ENCODE peak calls at places on chromosomes 6 and 20, in seven cellular contexts. V, F, C, L, Y, Q and M are unnamed samples.
A peak's percentile ranks its signal among the peaks of the same experiment; 100 is the strongest.

GRCh38 chr20:15045246-15045645 is 707.8 kb upstream of the FLRT3 start:
- DNase-seq in F (no peak), C (no peak), Y (no peak), V (peak; percentile 1), L (no peak), Q (peak; percentile 22), M (no peak)

GRCh38 chr20:7090753-7091310 is 323.3 kb downstream of the BMP2 start:
- DNase-seq in C (no peak), F (no peak), Y (no peak), V (no peak), Q (no peak), L (no peak), M (no peak)

GRCh38 chr6:15892369-15892768 is 229.5 kb upstream of the DTNBP1 start:
- DNase-seq in Y (no peak), F (no peak), L (no peak), Q (peak; percentile 26), V (no peak), C (no peak), M (no peak)

GRCh38 chr6:153947817-153948447 is 91.1 kb upstream of the OPRM1 start:
- DNase-seq in L (no peak), C (peak; percentile 4), Q (no peak), Y (peak; percentile 8), V (peak; percentile 25), F (peak; percentile 8), M (no peak)

GRCh38 chr6:117072781-117073180 is 192.6 kb upstream of the VGLL2 start:
- DNase-seq in Q (no peak), V (no peak), Y (no peak), L (no peak), C (no peak), F (no peak), M (no peak)

GRCh38 chr6:14316911-14317535 is 199.5 kb downstream of the CD83 start:
- DNase-seq in L (no peak), C (no peak), V (no peak), Q (no peak), Y (peak; percentile 58), F (peak; percentile 58), M (no peak)

GRCh38 chr6:87905101-87905517 is 142.5 kb upstream of the SPACA1 start:
- DNase-seq in Q (no peak), V (no peak), Y (no peak), C (no peak), L (no peak), F (peak; percentile 58), M (no peak)

GRCh38 chr6:68638225-68638900 is 3.3 kb downstream of the ADGRB3 start:
- DNase-seq in L (no peak), C (no peak), V (peak; percentile 77), Y (no peak), F (peak; percentile 30), Q (peak; percentile 26), M (no peak)

GRCh38 chr6:20644667-20645370 is 110.6 kb downstream of the CDKAL1 start:
- DNase-seq in V (peak; percentile 59), F (no peak), C (no peak), Q (no peak), Y (no peak), L (no peak), M (no peak)

GRCh38 chr6:155510879-155511278 is 55.2 kb upstream of the NOX3 start:
- DNase-seq in Y (no peak), Q (no peak), F (peak; percentile 18), L (no peak), C (no peak), V (no peak), M (no peak)

GRCh38 chr6:45801471-45802289 is 214.0 kb downstream of the CLIC5 start:
- DNase-seq in F (peak; percentile 32), V (peak; percentile 1), Y (no peak), L (no peak), C (no peak), Q (no peak), M (no peak)

DNA sequence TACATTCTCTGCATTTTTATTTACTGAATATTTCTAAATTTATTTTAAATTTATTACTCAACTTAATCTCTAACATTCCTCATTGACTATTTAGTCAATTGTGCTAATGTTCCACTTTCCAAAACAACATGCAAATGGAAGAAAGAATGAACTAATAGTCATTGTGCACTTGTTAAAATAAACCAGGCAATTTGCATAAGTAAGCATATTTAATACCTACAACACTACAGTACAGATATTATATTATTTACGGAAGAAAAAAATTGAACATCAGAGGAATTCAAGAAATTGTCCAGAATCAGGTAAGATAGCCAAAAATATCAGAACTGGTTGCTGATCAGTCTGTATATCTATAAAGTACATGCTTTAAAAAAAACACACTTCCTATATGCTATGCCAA is 320.5 kb downstream of the CENPW start:
- DNase-seq in L (no peak), V (no peak), F (no peak), C (no peak), Q (no peak), Y (no peak), M (no peak)
- TF ChIP-seq CTCF in L (no peak), V (no peak), F (no peak), C (no peak), Q (no peak), Y (no peak), M (no peak)

DNA sequence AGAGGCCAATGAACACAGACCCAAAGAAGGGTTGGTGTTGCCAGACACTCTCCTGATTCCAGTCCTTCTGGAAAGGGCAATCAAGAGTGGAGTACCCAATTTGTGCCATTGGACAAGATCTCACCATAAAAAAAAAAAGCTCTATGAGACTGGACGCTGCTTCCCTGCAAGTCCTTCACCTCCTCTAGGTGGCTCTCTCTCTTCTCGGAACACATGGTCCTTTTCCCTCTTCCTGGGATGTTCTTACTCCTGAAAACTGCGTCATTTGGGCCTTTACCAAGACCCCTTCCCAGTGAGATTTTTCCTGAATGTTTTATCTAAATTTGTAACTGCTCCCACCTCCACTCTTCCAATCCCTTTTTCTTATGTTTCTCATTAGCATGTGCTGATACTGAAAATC is 280.8 kb downstream of the FOXA2 start:
- DNase-seq in C (no peak), F (no peak), Q (no peak), V (no peak), Y (no peak), L (no peak), M (no peak)
- TF ChIP-seq CTCF in C (no peak), F (no peak), Q (no peak), V (no peak), Y (peak; percentile 26), L (no peak), M (no peak)

DNA sequence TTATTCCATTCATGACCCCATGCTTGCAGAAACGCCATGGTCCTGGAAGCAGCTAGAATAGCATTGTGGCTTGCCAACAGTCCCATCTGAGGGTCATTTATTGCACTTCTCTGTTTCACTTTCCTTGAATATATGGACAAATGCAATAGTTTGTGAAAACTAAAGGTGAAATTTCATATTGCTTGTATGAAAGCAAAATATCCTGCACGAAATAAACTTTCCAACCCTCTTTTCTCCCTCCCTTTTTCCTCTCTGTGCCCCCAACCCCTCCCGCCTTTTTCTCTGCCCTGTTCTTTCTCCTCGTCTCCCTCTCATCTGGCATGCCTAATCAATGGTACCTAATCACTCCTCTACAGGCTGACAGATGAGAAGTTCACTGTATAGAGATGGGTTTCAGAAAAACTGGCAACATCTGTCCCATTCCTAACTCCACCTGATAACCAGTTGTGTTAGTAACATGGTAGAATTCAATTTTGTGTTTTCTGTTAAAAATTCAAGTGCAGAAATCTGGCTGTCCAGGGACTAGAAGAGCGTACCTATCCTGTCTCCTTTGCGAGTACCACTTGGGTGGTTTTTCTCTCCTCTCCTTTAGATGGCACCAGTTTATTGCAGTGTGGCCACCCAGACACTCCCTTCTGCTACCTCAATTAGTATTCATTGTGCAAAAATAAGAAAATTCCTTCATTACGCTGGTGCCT is 198.6 kb downstream of the FOXA2 start:
- DNase-seq in Y (no peak), Q (no peak), C (peak; percentile 11), L (no peak), V (no peak), F (no peak), M (no peak)
- TF ChIP-seq CTCF in Y (peak; percentile 21), Q (no peak), C (peak; percentile 25), L (no peak), V (peak; percentile 5), F (no peak), M (no peak)

DNA sequence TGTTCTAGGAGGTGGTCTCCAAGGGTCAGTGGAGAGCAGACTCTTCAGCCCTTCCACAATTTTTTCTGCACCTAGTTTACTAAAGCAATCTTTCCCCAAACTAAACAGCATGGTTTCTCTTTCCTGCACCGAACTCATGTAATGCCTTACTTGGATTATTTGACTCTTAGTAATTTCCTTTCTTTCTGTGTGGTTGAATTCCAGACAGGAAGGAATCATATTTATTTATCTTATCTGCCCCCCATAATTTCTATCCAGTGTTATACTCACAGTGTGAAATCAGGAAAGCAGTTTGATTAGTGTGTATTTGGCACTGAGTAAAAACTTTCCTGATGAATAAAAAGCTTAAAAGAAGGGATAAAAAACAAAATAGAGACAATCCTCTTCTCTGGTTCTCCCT is 140.3 kb upstream of the STMND1 start:
- DNase-seq in Y (no peak), L (no peak), F (no peak), Q (no peak), C (no peak), V (peak; percentile 9), M (no peak)
- TF ChIP-seq CTCF in Y (no peak), L (no peak), F (no peak), Q (no peak), C (no peak), V (no peak), M (no peak)